ENCODE peak calls at places on chromosomes 12 and 14, in four cellular contexts. N is stimulated activated CD4-positive, alpha-beta T cell treated with anti-CD3 and anti-CD28 coated beads, TNF-alpha, amount 100 ng/mL, for 4 hours; T is WERI-Rb-1; C is hippocampal formation. M is an unnamed sample.

GRCh38 chr14:104577457-104578301 is 1.9 kb upstream of the C14orf180 start:
- DNase-seq in N (no peak), T (no peak), C (no peak), M (no peak)

GRCh38 chr12:130764475-130765185 is 48.5 kb upstream of the RIMBP2 start:
- DNase-seq in N (no peak), T (no peak), C (no peak), M (no peak)

GRCh38 chr14:34322940-34323418 is 139.1 kb downstream of the SPTSSA start:
- DNase-seq in N (peak; percentile 55), T (peak; percentile 66), C (no peak), M (no peak)

GRCh38 chr12:11822071-11822818 is 172.8 kb downstream of the ETV6 start:
- DNase-seq in N (peak; percentile 35), T (no peak), C (no peak), M (no peak)

GRCh38 chr14:101351146-101351545 is 210.1 kb upstream of the DIO3 start:
- DNase-seq in N (no peak), T (no peak), C (no peak), M (no peak)

GRCh38 chr14:68686724-68687123 is 106.1 kb downstream of the ZFP36L1 start:
- DNase-seq in N (no peak), T (no peak), C (no peak), M (no peak)

GRCh38 chr12:112705037-112705632 is 86.4 kb upstream of the RPH3A start:
- DNase-seq in N (no peak), T (no peak), C (no peak), M (no peak)

GRCh38 chr14:104319489-104320241 is 181.3 kb downstream of the KIF26A start:
- DNase-seq in N (no peak), T (no peak), C (no peak), M (no peak)

GRCh38 chr12:109558374-109559199 is 14.7 kb downstream of the MMAB start:
- DNase-seq in N (no peak), T (no peak), C (no peak), M (no peak)

GRCh38 chr12:112328411-112329124 is 53.7 kb downstream of the HECTD4 start:
- DNase-seq in N (no peak), T (no peak), C (no peak), M (no peak)

GRCh38 chr14:78130356-78130755 is 39.8 kb upstream of the NRXN3 start:
- DNase-seq in N (no peak), T (no peak), C (no peak), M (no peak)

GRCh38 chr12:89161553-89161952 is 190.7 kb downstream of the DUSP6 start:
- DNase-seq in N (no peak), T (no peak), C (no peak), M (no peak)

GRCh38 chr12:28933864-28934527 is 215.1 kb upstream of the FAR2 start:
- DNase-seq in N (no peak), T (no peak), C (no peak), M (no peak)

GRCh38 chr12:21666722-21667121 is 9.1 kb upstream of the LDHB start:
- DNase-seq in N (no peak), T (no peak), C (no peak), M (no peak)

GRCh38 chr12:124862768-124863408 is 776 bp downstream of the SCARB1 start:
- DNase-seq in N (peak; percentile 13), T (peak; percentile 65), C (peak; percentile 44), M (peak; percentile 59)

GRCh38 chr12:92403210-92404175 is 257.8 kb upstream of the BTG1 start:
- DNase-seq in N (no peak), T (peak; percentile 9), C (no peak), M (no peak)

GRCh38 chr12:49552014-49552413 is 13.2 kb downstream of the KCNH3 start:
- DNase-seq in N (no peak), T (no peak), C (no peak), M (no peak)

GRCh38 chr12:977163-977562 is 13.9 kb upstream of the ERC1 start:
- DNase-seq in N (no peak), T (no peak), C (no peak), M (no peak)

GRCh38 chr14:73248294-73248868 is 11.1 kb downstream of the PAPLN start:
- DNase-seq in N (no peak), T (no peak), C (no peak), M (no peak)

GRCh38 chr12:101287357-101287756 is 7.5 kb downstream of the UTP20 start:
- DNase-seq in N (no peak), T (no peak), C (no peak), M (no peak)

GRCh38 chr14:64880382-64881121 is 845 bp upstream of the SPTB start:
- DNase-seq in N (peak; percentile 45), T (peak; percentile 73), C (no peak), M (peak; percentile 15)

GRCh38 chr14:104883681-104884361 is 18.8 kb downstream of the CEP170B start:
- DNase-seq in N (no peak), T (no peak), C (no peak), M (no peak)

GRCh38 chr12:28258998-28259397 is 68.7 kb downstream of the CCDC91 start:
- DNase-seq in N (no peak), T (no peak), C (no peak), M (no peak)

GRCh38 chr14:71574976-71575375 is 357.3 kb upstream of the RGS6 start:
- DNase-seq in N (no peak), T (no peak), C (no peak), M (no peak)

GRCh38 chr12:123094349-123095073 is 56.4 kb downstream of the PITPNM2 start:
- DNase-seq in N (no peak), T (no peak), C (no peak), M (no peak)

GRCh38 chr14:100533647-100534485 is 53.4 kb downstream of the BEGAIN start:
- DNase-seq in N (no peak), T (peak; percentile 2), C (no peak), M (no peak)